ENCODE peak calls at places on chromosomes 4 and X, in eight cellular contexts. R is SK-N-SH, F is mucosa of descending colon, D is left cardiac atrium, M is cardiac muscle cell, W is fibroblast of pulmonary artery, X is RWPE2, L is A673. T is an unnamed sample.

GRCh38 chr4:73451978-73452747 is 16.1 kb downstream of the AFP start:
- DNase-seq in R (no peak), F (no peak), D (no peak), M (peak), W (peak), X (no peak), L (no peak), T (no peak)

GRCh38 chrX:149516604-149517003 is 11.5 kb upstream of the IDS start:
- DNase-seq in R (no peak), F (no peak), D (no peak), M (no peak), W (no peak), X (no peak), L (no peak), T (no peak)

GRCh38 chr4:47068986-47069385 is 37.6 kb downstream of the GABRB1 start:
- DNase-seq in R (no peak), F (no peak), D (no peak), M (peak), W (peak), X (no peak), L (no peak), T (no peak)

GRCh38 chr4:38464328-38464727 is 199.7 kb upstream of the KLF3 start:
- DNase-seq in R (no peak), F (no peak), D (no peak), M (no peak), W (no peak), X (no peak), L (no peak), T (no peak)

GRCh38 chrX:16617382-16617781 is 32.6 kb upstream of the S100G start:
- DNase-seq in R (no peak), F (no peak), D (no peak), M (no peak), W (no peak), X (no peak), L (no peak), T (no peak)

GRCh38 chrX:106921637-106922036 is 1.4 kb downstream of the CLDN2 start:
- DNase-seq in R (no peak), F (no peak), D (no peak), M (no peak), W (no peak), X (no peak), L (no peak), T (no peak)

GRCh38 chr4:183240581-183241321 is 79.3 kb downstream of the CLDN22 start:
- DNase-seq in R (no peak), F (no peak), D (no peak), M (peak), W (no peak), X (no peak), L (no peak), T (no peak)

GRCh38 chrX:64204252-64204651 is 1.3 kb downstream of the AMER1 start:
- DNase-seq in R (peak), F (peak), D (peak), M (peak), W (no peak), X (no peak), L (no peak), T (no peak)

GRCh38 chrX:68511255-68511654 is 12.4 kb downstream of the YIPF6 start:
- DNase-seq in R (peak), F (no peak), D (no peak), M (peak), W (peak), X (no peak), L (peak), T (peak)

GRCh38 chr4:3679851-3680311 is 86.3 kb upstream of the ADRA2C start:
- DNase-seq in R (no peak), F (no peak), D (peak), M (no peak), W (no peak), X (peak), L (no peak), T (no peak)

GRCh38 chrX:101395789-101396188 is 5.0 kb downstream of the RPL36A start:
- DNase-seq in R (no peak), F (no peak), D (no peak), M (peak), W (no peak), X (no peak), L (peak), T (no peak)

GRCh38 chr4:24091632-24092240 is 201.9 kb upstream of the PPARGC1A start:
- DNase-seq in R (no peak), F (no peak), D (no peak), M (peak), W (peak), X (no peak), L (no peak), T (no peak)

GRCh38 chr4:87034527-87034926 is 99.7 kb downstream of the AFF1 start:
- DNase-seq in R (no peak), F (no peak), D (no peak), M (no peak), W (no peak), X (no peak), L (no peak), T (no peak)

GRCh38 chr4:117324851-117325491 is 239.6 kb upstream of the TRAM1L1 start:
- DNase-seq in R (no peak), F (no peak), D (no peak), M (peak), W (peak), X (no peak), L (no peak), T (no peak)

GRCh38 chr4:6589444-6589843 is 14.5 kb downstream of the MAN2B2 start:
- DNase-seq in R (no peak), F (no peak), D (no peak), M (no peak), W (no peak), X (no peak), L (no peak), T (no peak)

GRCh38 chr4:93828332-93828829 is at the start of gene ATOH1:
- DNase-seq in R (peak), F (peak), D (peak), M (no peak), W (no peak), X (no peak), L (peak), T (no peak)

GRCh38 chr4:112708772-112709171 is 71.8 kb downstream of the LARP7 start:
- DNase-seq in R (no peak), F (no peak), D (no peak), M (no peak), W (no peak), X (no peak), L (no peak), T (no peak)

T was measured in endothelial cell of umbilical vein.